ENCODE peak calls at places on chromosomes 1 and 21, in four cellular contexts. U is HepG2, C is A549, P is K562. S is an unnamed sample.
A peak's percentile ranks its signal among the peaks of the same experiment; 100 is the strongest.

GRCh38 chr1:95003433-95003738 is 69.4 kb downstream of the ALG14 start:
- DNase-seq in U (no peak), C (no peak), P (no peak), S (peak; percentile 45)

GRCh38 chr1:89873757-89874156 is 52.9 kb downstream of the LRRC8D start:
- DNase-seq in U (no peak), C (peak; percentile 38), P (no peak), S (peak; percentile 76)

GRCh38 chr1:222974496-222974895 is 159.7 kb downstream of the DISP1 start:
- DNase-seq in U (no peak), C (no peak), P (no peak), S (peak; percentile 28)

GRCh38 chr1:9321480-9321849 is 28.8 kb downstream of the SPSB1 start:
- DNase-seq in U (no peak), C (no peak), P (no peak), S (no peak)

GRCh38 chr1:25468037-25468436 is 37.3 kb downstream of the MACO1 start:
- DNase-seq in U (no peak), C (no peak), P (no peak), S (peak; percentile 21)

GRCh38 chr1:226187019-226187322 is 430 bp upstream of the ACBD3 start:
- DNase-seq in U (no peak), C (no peak), P (no peak), S (no peak)

GRCh38 chr1:82114887-82115286 is 314.2 kb downstream of the ADGRL2 start:
- DNase-seq in U (no peak), C (no peak), P (no peak), S (no peak)

GRCh38 chr1:167899253-167899681 is 14.7 kb downstream of the ADCY10 start:
- DNase-seq in U (no peak), C (no peak), P (no peak), S (no peak)

GRCh38 chr1:36885537-36886441 is 148.5 kb downstream of the GRIK3 start:
- DNase-seq in U (no peak), C (no peak), P (no peak), S (no peak)

GRCh38 chr1:208420021-208420420 is 175.8 kb upstream of the PLXNA2 start:
- DNase-seq in U (no peak), C (no peak), P (no peak), S (no peak)

GRCh38 chr1:199612976-199613774 is 414.3 kb upstream of the NR5A2 start:
- DNase-seq in U (no peak), C (no peak), P (no peak), S (no peak)

GRCh38 chr1:235513495-235514366 is 9.5 kb upstream of the B3GALNT2 start:
- DNase-seq in U (peak; percentile 69), C (peak; percentile 74), P (peak; percentile 54), S (peak; percentile 72)

GRCh38 chr21:14120091-14120734 is 90.5 kb downstream of the LIPI start:
- DNase-seq in U (peak; percentile 11), C (peak; percentile 34), P (peak; percentile 51), S (no peak)

GRCh38 chr1:116878804-116879477 is 30.8 kb upstream of the PTGFRN start:
- DNase-seq in U (no peak), C (no peak), P (peak; percentile 47), S (peak; percentile 72)

GRCh38 chr1:197837911-197838310 is 62.6 kb upstream of the DENND1B start:
- DNase-seq in U (peak; percentile 36), C (no peak), P (no peak), S (peak; percentile 5)

GRCh38 chr1:220123889-220124288 is 30.0 kb downstream of the IARS2 start:
- DNase-seq in U (peak; percentile 20), C (peak; percentile 30), P (no peak), S (no peak)

GRCh38 chr1:10794724-10795304 is 1.6 kb downstream of the CASZ1 start:
- DNase-seq in U (no peak), C (peak; percentile 43), P (no peak), S (no peak)

GRCh38 chr1:73980324-73981040 is 217.5 kb downstream of the LRRIQ3 start:
- DNase-seq in U (peak; percentile 3), C (peak; percentile 0), P (no peak), S (no peak)

GRCh38 chr21:15326032-15326867 is 261.4 kb upstream of the NRIP1 start:
- DNase-seq in U (no peak), C (no peak), P (no peak), S (no peak)

GRCh38 chr1:109149874-109150601 is 36.1 kb downstream of the ELAPOR1 start:
- DNase-seq in U (peak; percentile 47), C (no peak), P (no peak), S (no peak)

GRCh38 chr1:172585861-172586260 is 52.9 kb downstream of the SUCO start:
- DNase-seq in U (no peak), C (no peak), P (no peak), S (no peak)

GRCh38 chr1:104189207-104189606 is 439.5 kb downstream of the AMY1C start:
- DNase-seq in U (no peak), C (no peak), P (no peak), S (no peak)

GRCh38 chr21:44802396-44803153 is 955 bp upstream of the UBE2G2 start:
- DNase-seq in U (peak; percentile 81), C (no peak), P (peak; percentile 73), S (no peak)

GRCh38 chr1:157992813-157993178 is 649 bp upstream of the KIRREL1 start:
- DNase-seq in U (no peak), C (peak; percentile 47), P (no peak), S (no peak)

GRCh38 chr1:235917267-235917811 is 50.6 kb upstream of the LYST start:
- DNase-seq in U (no peak), C (peak; percentile 92), P (no peak), S (peak; percentile 98)

GRCh38 chr1:217528271-217528670 is 102.6 kb downstream of the GPATCH2 start:
- DNase-seq in U (no peak), C (no peak), P (no peak), S (no peak)

GRCh38 chr21:25639167-25639921 is at the start of gene JAM2:
- DNase-seq in U (no peak), C (peak; percentile 15), P (no peak), S (no peak)

GRCh38 chr1:19468397-19468956 is 16.9 kb downstream of the CAPZB start:
- DNase-seq in U (peak; percentile 60), C (peak; percentile 58), P (peak; percentile 70), S (no peak)

GRCh38 chr1:8097077-8097799 is 71.1 kb upstream of the ERRFI1 start:
- DNase-seq in U (peak; percentile 74), C (peak; percentile 94), P (no peak), S (peak; percentile 94)

GRCh38 chr1:245361056-245361455 is 206.3 kb downstream of the KIF26B start:
- DNase-seq in U (no peak), C (no peak), P (no peak), S (no peak)

GRCh38 chr1:210222288-210223006 is 10.1 kb upstream of the SERTAD4 start:
- DNase-seq in U (no peak), C (peak; percentile 19), P (no peak), S (no peak)
- TF ChIP-seq MYC in U (no peak), C (no peak), P (no peak), S (no peak)

GRCh38 chr21:36185498-36185897 is 28.9 kb downstream of the DOP1B start:
- DNase-seq in U (no peak), C (no peak), P (no peak), S (no peak)

GRCh38 chr21:36188937-36189336 is 32.3 kb downstream of the DOP1B start:
- DNase-seq in U (no peak), C (no peak), P (no peak), S (no peak)

GRCh38 chr21:36190736-36191135 is 34.1 kb downstream of the DOP1B start:
- DNase-seq in U (no peak), C (no peak), P (no peak), S (no peak)

GRCh38 chr21:36186506-36187399 is 30.1 kb downstream of the DOP1B start:
- DNase-seq in U (no peak), C (no peak), P (no peak), S (no peak)

GRCh38 chr21:36188081-36188681 is 31.6 kb downstream of the DOP1B start:
- DNase-seq in U (peak; percentile 50), C (peak; percentile 22), P (no peak), S (peak; percentile 14)
- TF ChIP-seq JUN in U (no peak), C (no peak), P (no peak), S (no peak)

GRCh38 chr1:205668951-205669340 is 11.4 kb downstream of the SLC45A3 start:
- DNase-seq in U (peak; percentile 25), C (no peak), P (peak; percentile 53), S (no peak)
- TF ChIP-seq MYC in U (peak; percentile 62), C (no peak), P (peak; percentile 66), S (no peak)

GRCh38 chr1:88221396-88221795 is 462.7 kb upstream of the PKN2 start:
- DNase-seq in U (no peak), C (no peak), P (no peak), S (no peak)
- TF ChIP-seq JUN in U (no peak), C (no peak), P (no peak), S (no peak)

GRCh38 chr1:68725353-68725752 is 228.5 kb upstream of the DEPDC1 start:
- DNase-seq in U (no peak), C (no peak), P (no peak), S (peak; percentile 39)
- TF ChIP-seq MYC in U (no peak), C (no peak), P (no peak), S (no peak)

GRCh38 chr1:232283864-232284263 is 346.1 kb downstream of the SIPA1L2 start:
- DNase-seq in U (no peak), C (no peak), P (no peak), S (no peak)
- TF ChIP-seq JUN in U (no peak), C (no peak), P (no peak), S (no peak)

DNA sequence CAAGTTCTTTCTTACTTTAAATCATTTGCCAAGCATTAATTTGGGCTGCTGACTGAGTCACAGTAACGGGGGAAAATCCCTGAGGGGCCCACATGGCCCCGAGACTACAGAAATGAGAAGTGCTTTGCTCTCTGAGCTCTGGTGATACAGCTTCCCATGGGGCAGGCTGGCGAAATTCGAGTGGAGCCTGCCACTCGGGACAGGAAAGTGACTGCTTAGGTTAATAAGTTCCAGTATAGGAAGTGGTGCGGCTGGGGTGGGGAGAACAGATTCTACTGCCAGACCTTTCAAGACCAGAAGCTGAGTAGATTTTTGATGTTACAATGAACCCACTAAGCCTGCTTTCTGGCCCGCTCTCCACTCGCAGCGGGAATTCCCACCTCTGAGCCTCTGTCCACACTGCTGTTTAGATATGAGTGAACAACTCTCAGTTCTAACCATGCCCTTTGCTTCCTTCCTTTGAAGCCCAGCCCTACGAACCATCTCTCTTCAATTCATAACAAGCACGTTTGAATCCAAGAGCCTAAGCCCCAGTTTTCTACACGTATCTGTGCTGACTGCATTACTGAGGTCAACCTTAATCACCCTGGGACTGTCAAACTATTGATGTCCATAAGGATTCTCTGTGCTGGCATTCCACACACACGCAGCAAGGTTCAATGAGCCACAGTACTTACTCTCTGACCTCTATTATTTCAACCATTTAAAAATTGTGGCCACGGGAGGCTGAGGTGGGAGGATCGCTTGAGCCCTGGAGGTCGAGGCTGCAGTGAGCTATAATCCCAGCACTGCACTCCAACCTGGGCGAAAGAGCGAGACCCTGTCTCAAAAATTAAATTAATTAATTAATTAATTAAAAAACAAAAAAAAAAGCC is 9.6 kb downstream of the ZBTB17 start:
- DNase-seq in U (peak; percentile 20), C (no peak), P (no peak), S (peak; percentile 48)
- TF ChIP-seq MYC in U (no peak), C (no peak), P (no peak), S (no peak)

S was measured in endothelial cell of umbilical vein.